ENCODE peak calls at places on chromosomes 4 and X, in seven cellular contexts. Q, P, L, Z, U, D and E are unnamed samples.

GRCh38 chrX:31154941-31155340 is 83.1 kb upstream of the FTHL17 start:
- DNase-seq in P (no peak), D (no peak), Z (no peak), L (no peak), Q (no peak), U (no peak), E (no peak)

GRCh38 chrX:114800719-114801118 is 216.7 kb downstream of the IL13RA2 start:
- DNase-seq in P (no peak), L (no peak), Z (peak), D (peak), Q (no peak), U (peak), E (no peak)

GRCh38 chr4:88411491-88412101 is 32.9 kb downstream of the HERC6 start:
- DNase-seq in Z (no peak), D (no peak), L (no peak), Q (no peak), U (no peak), P (no peak), E (no peak)

GRCh38 chr4:140947507-140947906 is 185.8 kb downstream of the RNF150 start:
- DNase-seq in U (peak), Z (no peak), P (no peak), Q (no peak), D (no peak), L (no peak), E (no peak)

GRCh38 chr4:34250562-34250961 is 1993.8 kb downstream of the ARAP2 start:
- DNase-seq in P (no peak), Q (no peak), U (peak), Z (peak), D (peak), L (no peak), E (no peak)

GRCh38 chrX:12979011-12979629 is 4.2 kb downstream of the TMSB4X start:
- DNase-seq in P (no peak), Z (peak), L (no peak), U (peak), Q (no peak), D (no peak), E (no peak)

GRCh38 chr4:10565166-10565780 is 108.0 kb upstream of the ZNF518B start:
- DNase-seq in Q (no peak), P (no peak), D (no peak), U (no peak), L (no peak), Z (no peak), E (no peak)

GRCh38 chrX:18542897-18543296 is 117.5 kb downstream of the CDKL5 start:
- DNase-seq in L (no peak), P (no peak), D (no peak), U (no peak), Q (no peak), Z (no peak), E (no peak)

GRCh38 chr4:185912779-185913178 is 100.8 kb upstream of the SORBS2 start:
- DNase-seq in U (peak), Q (no peak), D (peak), P (no peak), L (no peak), Z (peak), E (no peak)

GRCh38 chr4:55087930-55088293 is 37.5 kb downstream of the KDR start:
- DNase-seq in U (no peak), Z (no peak), P (no peak), L (no peak), Q (no peak), D (no peak), E (no peak)

GRCh38 chrX:9785944-9786741 is at the start of gene SHROOM2:
- DNase-seq in P (no peak), D (peak), U (peak), Q (peak), L (peak), Z (peak), E (no peak)

GRCh38 chr4:123896446-123897071 is 500.0 kb downstream of the SPRY1 start:
- DNase-seq in P (no peak), L (no peak), Q (no peak), Z (peak), U (peak), D (no peak), E (no peak)

GRCh38 chr4:183180096-183180495 is 81.0 kb downstream of the WWC2 start:
- DNase-seq in L (no peak), Z (peak), U (no peak), Q (no peak), P (no peak), D (no peak), E (no peak)

GRCh38 chrX:129577473-129577872 is 37.4 kb downstream of the OCRL start:
- DNase-seq in U (peak), Z (peak), D (peak), P (no peak), L (no peak), Q (no peak), E (peak)

GRCh38 chr4:102781570-102781969 is 20.8 kb upstream of the MANBA start:
- DNase-seq in L (no peak), Z (no peak), Q (no peak), P (no peak), U (no peak), D (no peak), E (no peak)

GRCh38 chr4:77500801-77501200 is 104.8 kb upstream of the CXCL13 start:
- DNase-seq in U (no peak), Q (no peak), D (no peak), Z (no peak), L (no peak), P (no peak), E (no peak)

GRCh38 chr4:100630341-100630740 is 112.5 kb upstream of the EMCN start:
- DNase-seq in L (no peak), D (no peak), Q (no peak), P (no peak), Z (no peak), U (no peak), E (no peak)

GRCh38 chr4:121200795-121201472 is 36.8 kb upstream of the TNIP3 start:
- DNase-seq in P (no peak), U (no peak), D (no peak), Z (no peak), L (no peak), Q (no peak), E (no peak)

GRCh38 chr4:80058740-80059139 is 14.3 kb downstream of the ANTXR2 start:
- DNase-seq in P (no peak), L (no peak), Q (no peak), U (no peak), Z (peak), D (no peak), E (no peak)

GRCh38 chr4:25783943-25784342 is 78.8 kb downstream of the SEL1L3 start:
- DNase-seq in Z (no peak), P (no peak), Q (no peak), D (no peak), L (no peak), U (no peak), E (no peak)

GRCh38 chrX:139120760-139121159 is 409.2 kb upstream of the FGF13 start:
- DNase-seq in D (peak), Z (peak), L (no peak), Q (no peak), U (no peak), P (no peak), E (no peak)

GRCh38 chr4:153002110-153002509 is 66.0 kb downstream of the FHDC1 start:
- DNase-seq in Q (no peak), Z (no peak), P (no peak), U (no peak), L (no peak), D (no peak), E (peak)

GRCh38 chrX:8404443-8404842 is 60.2 kb upstream of the VCX3B start:
- DNase-seq in Z (no peak), Q (no peak), D (no peak), P (peak), U (no peak), L (peak), E (peak)

GRCh38 chrX:107826286-107827136 is 845 bp downstream of the MID2 start:
- DNase-seq in Q (peak), D (peak), Z (peak), U (peak), P (peak), L (peak), E (peak)

GRCh38 chr4:103032575-103032974 is 13.1 kb upstream of the SLC9B1 start:
- DNase-seq in P (no peak), Z (peak), Q (no peak), L (peak), U (no peak), D (peak), E (no peak)

GRCh38 chr4:127048371-127049085 is 584.2 kb upstream of the INTU start:
- DNase-seq in Q (no peak), U (no peak), D (peak), Z (no peak), L (no peak), P (no peak), E (no peak)

GRCh38 chr4:176090115-176090514 is 24.5 kb downstream of the WDR17 start:
- DNase-seq in U (no peak), D (no peak), P (no peak), L (no peak), Q (no peak), Z (no peak), E (no peak)

GRCh38 chr4:121182296-121182695 is 18.2 kb upstream of the TNIP3 start:
- DNase-seq in P (no peak), U (peak), Q (no peak), L (no peak), D (peak), Z (peak), E (no peak)

GRCh38 chr4:140330311-140330900 is 43.0 kb upstream of the SCOC start:
- DNase-seq in P (no peak), Q (no peak), D (peak), U (peak), Z (peak), L (no peak), E (no peak)

GRCh38 chrX:39821011-39821708 is 276.6 kb downstream of the BCOR start:
- DNase-seq in U (peak), Q (no peak), Z (peak), P (no peak), D (peak), L (peak), E (peak)

GRCh38 chr4:3168029-3168428 is 80.9 kb upstream of the MSANTD1 start:
- DNase-seq in P (no peak), L (peak), U (peak), D (peak), Z (peak), Q (no peak), E (no peak)

GRCh38 chr4:84917087-84917821 is 49.2 kb downstream of the WDFY3 start:
- DNase-seq in P (no peak), U (peak), Z (peak), L (no peak), Q (no peak), D (no peak), E (no peak)

GRCh38 chrX:131287556-131288179 is 1.4 kb downstream of the IGSF1 start:
- DNase-seq in Z (no peak), U (no peak), Q (no peak), D (no peak), P (no peak), L (no peak), E (no peak)

GRCh38 chrX:131288738-131289511 is at the start of gene IGSF1:
- DNase-seq in P (peak), U (no peak), L (peak), Z (peak), D (peak), Q (peak), E (no peak)

GRCh38 chrX:131289527-131289926 is 421 bp upstream of the IGSF1 start:
- DNase-seq in L (no peak), D (no peak), Q (no peak), U (no peak), Z (no peak), P (no peak), E (no peak)

GRCh38 chrX:131288188-131288587 is 918 bp downstream of the IGSF1 start:
- DNase-seq in P (no peak), D (no peak), Z (no peak), U (no peak), Q (no peak), L (no peak), E (no peak)
- H3K4me3 ChIP-seq in P (no peak), D (no peak), Z (no peak), U (no peak), Q (no peak), L (no peak), E (no peak)

DNA sequence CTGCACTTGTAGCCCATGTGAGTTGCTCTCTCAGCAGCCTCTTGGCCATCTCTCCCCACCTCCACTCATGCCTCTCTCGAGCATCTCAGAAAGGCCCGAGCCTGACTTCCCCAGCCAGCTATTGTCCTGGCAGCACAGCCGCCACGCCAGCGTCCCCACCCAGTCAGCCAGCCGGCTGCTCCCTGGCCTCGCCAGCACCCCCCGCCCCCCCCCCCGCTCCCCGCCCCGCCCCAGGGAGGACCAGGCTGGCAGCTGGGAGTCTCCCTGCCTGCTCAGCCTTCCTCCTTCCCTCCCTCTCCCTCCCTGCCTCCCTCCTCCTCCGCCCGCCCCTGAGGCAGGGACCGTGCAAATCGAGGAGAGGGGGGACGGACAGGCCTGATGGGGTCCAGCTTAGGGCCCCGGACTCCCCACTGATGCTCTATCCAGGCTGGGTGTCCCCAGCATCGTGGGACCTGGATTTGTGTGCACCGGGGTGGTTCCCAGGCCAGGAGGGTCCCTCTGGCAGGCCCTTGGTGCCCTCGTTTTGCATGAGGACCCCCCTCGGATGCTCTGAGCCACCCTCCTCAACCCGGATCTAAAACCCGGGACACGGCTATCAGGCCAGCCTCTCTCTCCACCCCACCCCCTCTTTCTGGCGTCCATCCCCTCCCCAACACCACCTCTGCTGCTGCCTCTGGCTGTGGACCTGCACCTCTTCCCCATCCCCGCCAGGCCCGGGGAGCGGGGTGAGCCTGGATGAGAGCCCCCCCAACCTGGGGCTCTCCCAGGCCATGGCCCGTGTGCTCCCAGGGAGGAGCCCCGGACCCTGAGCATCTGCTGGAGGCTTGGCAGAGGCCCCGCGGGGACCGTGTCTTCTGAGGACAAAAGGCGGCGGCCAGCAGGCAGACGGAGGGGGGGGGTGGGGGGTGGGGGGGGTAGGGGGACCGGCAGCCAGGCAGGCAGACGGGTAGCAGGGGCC is at the start of gene GPR173:
- DNase-seq in D (peak), P (peak), L (peak), Q (no peak), U (peak), Z (peak), E (peak)
- H3K4me3 ChIP-seq in D (peak), P (no peak), L (peak), Q (no peak), U (peak), Z (peak), E (peak)

DNA sequence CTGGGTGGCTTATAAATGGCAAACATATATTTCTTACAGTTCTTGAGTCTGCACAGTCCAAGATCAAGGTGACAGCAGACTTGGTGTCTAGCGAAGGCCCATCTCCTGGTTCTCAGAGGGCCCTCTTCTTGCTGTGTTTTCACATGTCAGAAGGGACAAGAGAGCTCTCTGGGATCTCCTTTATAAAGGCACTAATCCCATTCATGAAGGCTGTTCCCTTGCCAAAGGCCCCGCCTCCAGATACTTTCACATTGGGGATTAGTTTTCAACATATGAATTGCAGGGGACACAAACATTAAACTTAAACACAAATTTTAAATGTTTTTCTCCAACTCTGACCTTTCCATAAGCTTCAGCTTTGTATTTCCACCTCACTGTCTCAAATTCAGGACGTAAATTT is 1135.0 kb upstream of the TENM3 start:
- DNase-seq in P (no peak), D (no peak), Z (no peak), L (peak), Q (no peak), U (no peak), E (no peak)
- H3K4me3 ChIP-seq in P (no peak), D (no peak), Z (no peak), L (no peak), Q (no peak), U (no peak), E (no peak)

GRCh38 chr4:159042097-159042605 is 60.7 kb upstream of the RAPGEF2 start:
- DNase-seq in P (peak), D (no peak), L (no peak), U (no peak), Z (no peak), Q (peak), E (no peak)

GRCh38 chr4:159041058-159042034 is 61.5 kb upstream of the RAPGEF2 start:
- DNase-seq in D (no peak), L (no peak), U (no peak), P (no peak), Q (no peak), Z (no peak), E (no peak)

GRCh38 chr4:159045321-159045720 is 57.6 kb upstream of the RAPGEF2 start:
- DNase-seq in Z (no peak), U (no peak), D (no peak), P (no peak), L (no peak), Q (no peak), E (no peak)

GRCh38 chr4:159046683-159047082 is 56.2 kb upstream of the RAPGEF2 start:
- DNase-seq in P (no peak), Q (no peak), U (no peak), L (no peak), Z (no peak), D (no peak), E (no peak)

DNA sequence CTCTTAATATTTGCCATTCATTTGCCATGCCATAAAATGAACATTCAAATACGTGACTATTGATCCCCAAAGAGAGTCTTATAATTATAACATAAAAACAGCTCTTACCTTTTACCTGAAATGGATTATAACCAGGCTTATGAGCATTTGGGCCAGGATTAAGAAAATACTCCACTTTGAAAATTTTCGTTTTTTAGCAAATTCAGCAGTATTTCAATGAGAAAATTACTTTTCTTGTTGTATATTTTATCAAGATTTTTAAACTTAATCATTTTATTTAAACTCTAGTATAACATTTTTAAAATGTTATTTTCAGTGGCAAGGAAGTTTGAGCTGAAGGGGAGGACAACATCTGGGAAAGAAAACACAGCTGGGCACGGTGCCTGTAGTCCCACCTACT is 59.0 kb upstream of the RAPGEF2 start:
- DNase-seq in D (no peak), P (no peak), L (no peak), Q (no peak), U (no peak), Z (no peak), E (no peak)
- H3K4me3 ChIP-seq in D (no peak), P (no peak), L (no peak), Q (no peak), U (no peak), Z (no peak), E (no peak)

DNA sequence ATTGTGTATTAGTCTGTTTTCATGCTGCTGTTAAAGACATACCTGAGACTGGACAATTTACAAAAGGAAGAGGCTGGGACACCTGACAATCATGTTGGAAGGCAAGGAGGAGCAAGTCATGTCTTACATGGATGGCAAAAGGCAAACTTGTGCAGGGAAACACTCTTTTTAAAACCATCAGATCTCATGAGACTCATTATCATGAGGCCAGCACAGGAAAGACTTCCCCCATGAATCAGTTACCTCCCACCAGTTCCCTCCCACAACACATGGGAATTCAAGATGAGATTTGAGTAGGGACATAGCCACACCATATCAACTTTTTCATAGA is 11.2 kb downstream of the TENT5D start:
- DNase-seq in D (no peak), P (no peak), U (no peak), L (no peak), Z (no peak), Q (no peak), E (no peak)
- H3K4me3 ChIP-seq in D (no peak), P (no peak), U (peak), L (no peak), Z (no peak), Q (no peak), E (no peak)

GRCh38 chr4:78767350-78767749 is 8.8 kb upstream of the BMP2K start:
- DNase-seq in L (no peak), Z (no peak), Q (no peak), U (no peak), D (no peak), P (no peak), E (no peak)
- H3K4me3 ChIP-seq in L (no peak), Z (no peak), Q (no peak), U (no peak), D (no peak), P (no peak), E (no peak)

DNA sequence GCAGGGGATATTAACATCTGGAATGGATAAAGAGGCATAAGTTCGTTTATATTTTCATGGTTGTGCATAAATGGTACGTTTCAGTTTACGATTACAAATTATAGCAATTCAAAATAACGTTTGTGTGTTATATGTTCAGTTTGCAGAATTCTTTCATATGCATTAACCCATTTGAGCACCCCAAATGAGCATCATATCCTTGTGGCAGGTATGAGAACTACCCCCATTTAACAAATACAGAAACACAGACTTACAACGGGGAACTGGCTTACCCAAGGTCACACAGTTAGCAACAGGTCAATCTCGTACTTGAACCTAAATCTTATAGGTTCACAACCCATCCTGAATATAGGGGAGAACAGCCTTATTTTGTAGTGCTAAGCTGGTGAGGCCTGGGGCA is 33.1 kb downstream of the EDNRA start:
- DNase-seq in P (no peak), Z (no peak), D (no peak), L (no peak), Q (no peak), U (no peak), E (no peak)
- H3K4me3 ChIP-seq in P (no peak), Z (no peak), D (no peak), L (no peak), Q (no peak), U (no peak), E (no peak)